ENCODE peak calls at places on chromosomes 6 and 20, in seven cellular contexts. One of them, this sample, is unnamed.

GRCh38 chr6:16912756-16913155 is 151.5 kb upstream of the ATXN1 start:
- DNase-seq in transverse colon: no peak
- DNase-seq in hepatocyte: no peak
- DNase-seq in CD4-positive, alpha-beta T cell: no peak
- DNase-seq in CD8-positive, alpha-beta T cell: no peak
- DNase-seq in iPS DF 6.9: no peak
- DNase-seq in heart right ventricle: no peak
- DNase-seq in this sample: no peak

GRCh38 chr6:31796993-31797385 is 1.4 kb upstream of the VARS1 start:
- DNase-seq in transverse colon: no peak
- DNase-seq in iPS DF 6.9: no peak
- DNase-seq in CD8-positive, alpha-beta T cell: no peak
- DNase-seq in heart right ventricle: no peak
- DNase-seq in hepatocyte: no peak
- DNase-seq in CD4-positive, alpha-beta T cell: no peak
- DNase-seq in this sample: no peak

GRCh38 chr20:1674361-1674760 is 16.8 kb upstream of the SIRPG start:
- DNase-seq in iPS DF 6.9: no peak
- DNase-seq in CD4-positive, alpha-beta T cell: peak; percentile 35
- DNase-seq in CD8-positive, alpha-beta T cell: peak; percentile 37
- DNase-seq in heart right ventricle: no peak
- DNase-seq in hepatocyte: no peak
- DNase-seq in transverse colon: peak; percentile 46
- DNase-seq in this sample: no peak

GRCh38 chr6:21325201-21325856 is 268.2 kb upstream of the SOX4 start:
- DNase-seq in heart right ventricle: no peak
- DNase-seq in transverse colon: no peak
- DNase-seq in CD4-positive, alpha-beta T cell: no peak
- DNase-seq in CD8-positive, alpha-beta T cell: no peak
- DNase-seq in hepatocyte: no peak
- DNase-seq in iPS DF 6.9: no peak
- DNase-seq in this sample: no peak

GRCh38 chr6:44270526-44271405 is 516 bp downstream of the TMEM151B start:
- DNase-seq in CD4-positive, alpha-beta T cell: no peak
- DNase-seq in iPS DF 6.9: no peak
- DNase-seq in hepatocyte: peak; percentile 55
- DNase-seq in transverse colon: no peak
- DNase-seq in CD8-positive, alpha-beta T cell: no peak
- DNase-seq in heart right ventricle: no peak
- DNase-seq in this sample: no peak

GRCh38 chr20:33311989-33312388 is 29.0 kb downstream of the BPIFB1 start:
- DNase-seq in CD8-positive, alpha-beta T cell: no peak
- DNase-seq in iPS DF 6.9: no peak
- DNase-seq in hepatocyte: no peak
- DNase-seq in CD4-positive, alpha-beta T cell: no peak
- DNase-seq in heart right ventricle: no peak
- DNase-seq in transverse colon: no peak
- DNase-seq in this sample: no peak

GRCh38 chr6:10759312-10759839 is 11.8 kb downstream of the TMEM14B start:
- DNase-seq in transverse colon: no peak
- DNase-seq in iPS DF 6.9: peak; percentile 25
- DNase-seq in CD8-positive, alpha-beta T cell: no peak
- DNase-seq in heart right ventricle: no peak
- DNase-seq in hepatocyte: peak; percentile 78
- DNase-seq in CD4-positive, alpha-beta T cell: no peak
- DNase-seq in this sample: no peak

GRCh38 chr6:50185006-50185405 is 135.3 kb upstream of the DEFB112 start:
- DNase-seq in CD8-positive, alpha-beta T cell: no peak
- DNase-seq in hepatocyte: peak; percentile 11
- DNase-seq in CD4-positive, alpha-beta T cell: no peak
- DNase-seq in transverse colon: no peak
- DNase-seq in heart right ventricle: no peak
- DNase-seq in iPS DF 6.9: peak; percentile 47
- DNase-seq in this sample: no peak

GRCh38 chr6:16594849-16595248 is 166.4 kb downstream of the ATXN1 start:
- DNase-seq in CD8-positive, alpha-beta T cell: no peak
- DNase-seq in iPS DF 6.9: no peak
- DNase-seq in heart right ventricle: no peak
- DNase-seq in hepatocyte: no peak
- DNase-seq in transverse colon: no peak
- DNase-seq in CD4-positive, alpha-beta T cell: no peak
- DNase-seq in this sample: no peak

GRCh38 chr20:53019464-53019863 is 47.3 kb downstream of the TSHZ2 start:
- DNase-seq in heart right ventricle: no peak
- DNase-seq in transverse colon: no peak
- DNase-seq in CD8-positive, alpha-beta T cell: no peak
- DNase-seq in CD4-positive, alpha-beta T cell: no peak
- DNase-seq in hepatocyte: no peak
- DNase-seq in iPS DF 6.9: no peak
- DNase-seq in this sample: no peak

GRCh38 chr6:170374571-170375444 is 68.2 kb downstream of the FAM120B start:
- DNase-seq in CD8-positive, alpha-beta T cell: no peak
- DNase-seq in transverse colon: no peak
- DNase-seq in CD4-positive, alpha-beta T cell: no peak
- DNase-seq in heart right ventricle: no peak
- DNase-seq in hepatocyte: no peak
- DNase-seq in iPS DF 6.9: no peak
- DNase-seq in this sample: no peak

GRCh38 chr6:35259946-35260626 is 551 bp downstream of the ZNF76 start:
- DNase-seq in iPS DF 6.9: peak; percentile 81
- DNase-seq in CD8-positive, alpha-beta T cell: peak; percentile 53
- DNase-seq in hepatocyte: peak; percentile 80
- DNase-seq in transverse colon: peak; percentile 80
- DNase-seq in heart right ventricle: peak; percentile 78
- DNase-seq in CD4-positive, alpha-beta T cell: peak; percentile 60
- DNase-seq in this sample: peak; percentile 68

GRCh38 chr6:97068211-97068610 is 143.7 kb downstream of the KLHL32 start:
- DNase-seq in CD4-positive, alpha-beta T cell: no peak
- DNase-seq in iPS DF 6.9: no peak
- DNase-seq in CD8-positive, alpha-beta T cell: no peak
- DNase-seq in transverse colon: no peak
- DNase-seq in heart right ventricle: no peak
- DNase-seq in hepatocyte: peak; percentile 50
- DNase-seq in this sample: no peak

GRCh38 chr6:146017672-146018071 is 11.2 kb upstream of the GRM1 start:
- DNase-seq in hepatocyte: no peak
- DNase-seq in iPS DF 6.9: no peak
- DNase-seq in transverse colon: no peak
- DNase-seq in CD4-positive, alpha-beta T cell: no peak
- DNase-seq in heart right ventricle: no peak
- DNase-seq in CD8-positive, alpha-beta T cell: no peak
- DNase-seq in this sample: no peak

GRCh38 chr6:132466952-132467351 is 46.0 kb downstream of the STX7 start:
- DNase-seq in hepatocyte: no peak
- DNase-seq in iPS DF 6.9: no peak
- DNase-seq in heart right ventricle: no peak
- DNase-seq in CD8-positive, alpha-beta T cell: no peak
- DNase-seq in transverse colon: no peak
- DNase-seq in CD4-positive, alpha-beta T cell: no peak
- DNase-seq in this sample: no peak

GRCh38 chr6:146850238-146850896 is 251.6 kb downstream of the ADGB start:
- DNase-seq in CD4-positive, alpha-beta T cell: no peak
- DNase-seq in CD8-positive, alpha-beta T cell: no peak
- DNase-seq in transverse colon: no peak
- DNase-seq in iPS DF 6.9: no peak
- DNase-seq in heart right ventricle: no peak
- DNase-seq in hepatocyte: no peak
- DNase-seq in this sample: no peak

GRCh38 chr6:113630738-113631535 is 226.2 kb upstream of the MARCKS start:
- DNase-seq in transverse colon: peak; percentile 47
- DNase-seq in CD4-positive, alpha-beta T cell: no peak
- DNase-seq in CD8-positive, alpha-beta T cell: no peak
- DNase-seq in heart right ventricle: peak; percentile 17
- DNase-seq in hepatocyte: peak; percentile 42
- DNase-seq in iPS DF 6.9: no peak
- DNase-seq in this sample: no peak

GRCh38 chr20:22088882-22089281 is 383.4 kb downstream of the PAX1 start:
- DNase-seq in CD8-positive, alpha-beta T cell: no peak
- DNase-seq in CD4-positive, alpha-beta T cell: no peak
- DNase-seq in transverse colon: no peak
- DNase-seq in iPS DF 6.9: no peak
- DNase-seq in heart right ventricle: no peak
- DNase-seq in hepatocyte: no peak
- DNase-seq in this sample: no peak
- H3K9me3 ChIP-seq in CD8-positive, alpha-beta T cell: no peaks in the 10 kb centered on the region
- H3K9me3 ChIP-seq in CD4-positive, alpha-beta T cell: peaks cover 14% of the 10 kb centered on the region
- H3K9me3 ChIP-seq in transverse colon: peaks cover 19% of the 10 kb centered on the region
- H3K9me3 ChIP-seq in iPS DF 6.9: no peaks in the 10 kb centered on the region
- H3K9me3 ChIP-seq in heart right ventricle: peaks cover 32% of the 10 kb centered on the region
- H3K9me3 ChIP-seq in hepatocyte: no peaks in the 10 kb centered on the region
- H3K9me3 ChIP-seq in this sample: no peaks in the 10 kb centered on the region

GRCh38 chr20:31260326-31260932 is 3.0 kb downstream of the DEFB115 start:
- DNase-seq in heart right ventricle: no peak
- DNase-seq in iPS DF 6.9: no peak
- DNase-seq in CD8-positive, alpha-beta T cell: no peak
- DNase-seq in CD4-positive, alpha-beta T cell: no peak
- DNase-seq in transverse colon: no peak
- DNase-seq in hepatocyte: peak; percentile 44
- DNase-seq in this sample: no peak

GRCh38 chr20:31257364-31257763 is at the start of gene DEFB115:
- DNase-seq in CD8-positive, alpha-beta T cell: no peak
- DNase-seq in transverse colon: no peak
- DNase-seq in hepatocyte: no peak
- DNase-seq in CD4-positive, alpha-beta T cell: no peak
- DNase-seq in heart right ventricle: no peak
- DNase-seq in iPS DF 6.9: no peak
- DNase-seq in this sample: no peak

GRCh38 chr20:31256959-31257358 is 505 bp upstream of the DEFB115 start:
- DNase-seq in CD8-positive, alpha-beta T cell: no peak
- DNase-seq in heart right ventricle: no peak
- DNase-seq in iPS DF 6.9: no peak
- DNase-seq in CD4-positive, alpha-beta T cell: no peak
- DNase-seq in transverse colon: no peak
- DNase-seq in hepatocyte: no peak
- DNase-seq in this sample: no peak
- H3K9me3 ChIP-seq in CD8-positive, alpha-beta T cell: no peaks in the 10 kb centered on the region
- H3K9me3 ChIP-seq in heart right ventricle: no peaks in the 10 kb centered on the region
- H3K9me3 ChIP-seq in iPS DF 6.9: peaks cover 10% of the 10 kb centered on the region
- H3K9me3 ChIP-seq in CD4-positive, alpha-beta T cell: no peaks in the 10 kb centered on the region
- H3K9me3 ChIP-seq in transverse colon: peaks cover 5% of the 10 kb centered on the region
- H3K9me3 ChIP-seq in hepatocyte: no peaks in the 10 kb centered on the region
- H3K9me3 ChIP-seq in this sample: no peaks in the 10 kb centered on the region

GRCh38 chr6:139474145-139475108 is 100.0 kb upstream of the CITED2 start:
- DNase-seq in heart right ventricle: peak; percentile 16
- DNase-seq in hepatocyte: peak; percentile 33
- DNase-seq in transverse colon: peak; percentile 11
- DNase-seq in CD4-positive, alpha-beta T cell: no peak
- DNase-seq in iPS DF 6.9: no peak
- DNase-seq in CD8-positive, alpha-beta T cell: no peak
- DNase-seq in this sample: peak; percentile 16

GRCh38 chr6:139475231-139475630 is 100.8 kb upstream of the CITED2 start:
- DNase-seq in transverse colon: no peak
- DNase-seq in heart right ventricle: no peak
- DNase-seq in CD8-positive, alpha-beta T cell: no peak
- DNase-seq in iPS DF 6.9: no peak
- DNase-seq in CD4-positive, alpha-beta T cell: no peak
- DNase-seq in hepatocyte: no peak
- DNase-seq in this sample: no peak

GRCh38 chr6:139472341-139473038 is 98.0 kb upstream of the CITED2 start:
- DNase-seq in transverse colon: no peak
- DNase-seq in CD8-positive, alpha-beta T cell: no peak
- DNase-seq in CD4-positive, alpha-beta T cell: no peak
- DNase-seq in hepatocyte: no peak
- DNase-seq in iPS DF 6.9: no peak
- DNase-seq in heart right ventricle: no peak
- DNase-seq in this sample: no peak

GRCh38 chr6:139473239-139473701 is 98.8 kb upstream of the CITED2 start:
- DNase-seq in iPS DF 6.9: no peak
- DNase-seq in CD4-positive, alpha-beta T cell: no peak
- DNase-seq in CD8-positive, alpha-beta T cell: no peak
- DNase-seq in heart right ventricle: no peak
- DNase-seq in hepatocyte: no peak
- DNase-seq in transverse colon: no peak
- DNase-seq in this sample: peak; percentile 39

GRCh38 chr6:139473731-139474130 is 99.3 kb upstream of the CITED2 start:
- DNase-seq in CD4-positive, alpha-beta T cell: no peak
- DNase-seq in CD8-positive, alpha-beta T cell: no peak
- DNase-seq in hepatocyte: no peak
- DNase-seq in iPS DF 6.9: no peak
- DNase-seq in heart right ventricle: no peak
- DNase-seq in transverse colon: no peak
- DNase-seq in this sample: no peak
- H3K9me3 ChIP-seq in CD4-positive, alpha-beta T cell: no peaks in the 10 kb centered on the region
- H3K9me3 ChIP-seq in CD8-positive, alpha-beta T cell: no peaks in the 10 kb centered on the region
- H3K9me3 ChIP-seq in hepatocyte: no peaks in the 10 kb centered on the region
- H3K9me3 ChIP-seq in iPS DF 6.9: no peaks in the 10 kb centered on the region
- H3K9me3 ChIP-seq in heart right ventricle: no peaks in the 10 kb centered on the region
- H3K9me3 ChIP-seq in transverse colon: no peaks in the 10 kb centered on the region
- H3K9me3 ChIP-seq in this sample: no peaks in the 10 kb centered on the region

GRCh38 chr6:66126358-66126757 is 419.3 kb upstream of the EYS start:
- DNase-seq in heart right ventricle: no peak
- DNase-seq in transverse colon: no peak
- DNase-seq in hepatocyte: no peak
- DNase-seq in iPS DF 6.9: no peak
- DNase-seq in CD4-positive, alpha-beta T cell: no peak
- DNase-seq in CD8-positive, alpha-beta T cell: no peak
- DNase-seq in this sample: no peak
- H3K9me3 ChIP-seq in heart right ventricle: peaks cover 4% of the 10 kb centered on the region
- H3K9me3 ChIP-seq in transverse colon: peaks cover 4% of the 10 kb centered on the region
- H3K9me3 ChIP-seq in hepatocyte: no peaks in the 10 kb centered on the region
- H3K9me3 ChIP-seq in iPS DF 6.9: no peaks in the 10 kb centered on the region
- H3K9me3 ChIP-seq in CD4-positive, alpha-beta T cell: no peaks in the 10 kb centered on the region
- H3K9me3 ChIP-seq in CD8-positive, alpha-beta T cell: no peaks in the 10 kb centered on the region
- H3K9me3 ChIP-seq in this sample: peaks cover 10% of the 10 kb centered on the region

GRCh38 chr6:67886036-67886707 is 748.9 kb upstream of the ADGRB3 start:
- DNase-seq in transverse colon: no peak
- DNase-seq in heart right ventricle: no peak
- DNase-seq in iPS DF 6.9: no peak
- DNase-seq in CD8-positive, alpha-beta T cell: no peak
- DNase-seq in CD4-positive, alpha-beta T cell: no peak
- DNase-seq in hepatocyte: no peak
- DNase-seq in this sample: no peak
- H3K9me3 ChIP-seq in transverse colon: no peaks in the 10 kb centered on the region
- H3K9me3 ChIP-seq in heart right ventricle: peaks cover 16% of the 10 kb centered on the region
- H3K9me3 ChIP-seq in iPS DF 6.9: no peaks in the 10 kb centered on the region
- H3K9me3 ChIP-seq in CD8-positive, alpha-beta T cell: no peaks in the 10 kb centered on the region
- H3K9me3 ChIP-seq in CD4-positive, alpha-beta T cell: no peaks in the 10 kb centered on the region
- H3K9me3 ChIP-seq in hepatocyte: no peaks in the 10 kb centered on the region
- H3K9me3 ChIP-seq in this sample: no peaks in the 10 kb centered on the region